ENCODE peak calls at places on chromosome 13, in ten cellular contexts. One of them, this sample, is unnamed.

GRCh38 chr13:46866150-46866549 is 30.7 kb downstream of the HTR2A start:
- DNase-seq in stimulated activated CD8-positive, alpha-beta memory T cell treated with anti-CD3 and anti-CD28 coated beads, Interleukin-15, amount 100 ng/mL, for 24 hours: no peak
- DNase-seq in neural progenitor cell: peak; percentile 4
- DNase-seq in RCC 7860: no peak
- DNase-seq in NCI-H446: no peak
- DNase-seq in nephron progenitor cell: peak; percentile 8
- DNase-seq in H54: no peak
- DNase-seq in AG09319: peak; percentile 27
- DNase-seq in coronary artery: no peak
- DNase-seq in activated gamma-delta T cell: no peak
- DNase-seq in this sample: peak; percentile 8

GRCh38 chr13:28229522-28229921 is 91.2 kb downstream of the PAN3 start:
- DNase-seq in H54: no peak
- DNase-seq in AG09319: no peak
- DNase-seq in coronary artery: no peak
- DNase-seq in RCC 7860: no peak
- DNase-seq in stimulated activated CD8-positive, alpha-beta memory T cell treated with anti-CD3 and anti-CD28 coated beads, Interleukin-15, amount 100 ng/mL, for 24 hours: no peak
- DNase-seq in activated gamma-delta T cell: no peak
- DNase-seq in NCI-H446: no peak
- DNase-seq in neural progenitor cell: no peak
- DNase-seq in nephron progenitor cell: no peak
- DNase-seq in this sample: no peak

GRCh38 chr13:113655358-113656014 is 2.5 kb downstream of the ATP4B start:
- DNase-seq in NCI-H446: no peak
- DNase-seq in nephron progenitor cell: no peak
- DNase-seq in neural progenitor cell: no peak
- DNase-seq in AG09319: no peak
- DNase-seq in H54: no peak
- DNase-seq in coronary artery: peak; percentile 61
- DNase-seq in RCC 7860: no peak
- DNase-seq in activated gamma-delta T cell: no peak
- DNase-seq in stimulated activated CD8-positive, alpha-beta memory T cell treated with anti-CD3 and anti-CD28 coated beads, Interleukin-15, amount 100 ng/mL, for 24 hours: no peak
- DNase-seq in this sample: no peak

GRCh38 chr13:74087304-74087703 is 46.9 kb downstream of the KLF12 start:
- DNase-seq in RCC 7860: no peak
- DNase-seq in H54: no peak
- DNase-seq in AG09319: no peak
- DNase-seq in neural progenitor cell: no peak
- DNase-seq in coronary artery: no peak
- DNase-seq in stimulated activated CD8-positive, alpha-beta memory T cell treated with anti-CD3 and anti-CD28 coated beads, Interleukin-15, amount 100 ng/mL, for 24 hours: no peak
- DNase-seq in activated gamma-delta T cell: no peak
- DNase-seq in NCI-H446: no peak
- DNase-seq in nephron progenitor cell: no peak
- DNase-seq in this sample: no peak

GRCh38 chr13:49140910-49141611 is 79.1 kb upstream of the MLNR start:
- DNase-seq in coronary artery: no peak
- DNase-seq in activated gamma-delta T cell: no peak
- DNase-seq in H54: no peak
- DNase-seq in AG09319: no peak
- DNase-seq in RCC 7860: no peak
- DNase-seq in stimulated activated CD8-positive, alpha-beta memory T cell treated with anti-CD3 and anti-CD28 coated beads, Interleukin-15, amount 100 ng/mL, for 24 hours: no peak
- DNase-seq in nephron progenitor cell: no peak
- DNase-seq in neural progenitor cell: no peak
- DNase-seq in NCI-H446: no peak
- DNase-seq in this sample: no peak

GRCh38 chr13:112657850-112658445 is 31.9 kb upstream of the ATP11A start:
- DNase-seq in stimulated activated CD8-positive, alpha-beta memory T cell treated with anti-CD3 and anti-CD28 coated beads, Interleukin-15, amount 100 ng/mL, for 24 hours: no peak
- DNase-seq in RCC 7860: peak; percentile 87
- DNase-seq in neural progenitor cell: no peak
- DNase-seq in AG09319: no peak
- DNase-seq in activated gamma-delta T cell: no peak
- DNase-seq in NCI-H446: no peak
- DNase-seq in nephron progenitor cell: no peak
- DNase-seq in H54: no peak
- DNase-seq in coronary artery: no peak
- DNase-seq in this sample: peak; percentile 67

GRCh38 chr13:25371608-25372274 is at the start of gene ATP8A2:
- DNase-seq in coronary artery: no peak
- DNase-seq in stimulated activated CD8-positive, alpha-beta memory T cell treated with anti-CD3 and anti-CD28 coated beads, Interleukin-15, amount 100 ng/mL, for 24 hours: no peak
- DNase-seq in nephron progenitor cell: no peak
- DNase-seq in neural progenitor cell: peak; percentile 78
- DNase-seq in NCI-H446: no peak
- DNase-seq in RCC 7860: no peak
- DNase-seq in H54: no peak
- DNase-seq in activated gamma-delta T cell: no peak
- DNase-seq in AG09319: no peak
- DNase-seq in this sample: no peak

GRCh38 chr13:62085337-62085736 is 669.7 kb upstream of the PCDH20 start:
- DNase-seq in AG09319: no peak
- DNase-seq in NCI-H446: no peak
- DNase-seq in coronary artery: no peak
- DNase-seq in activated gamma-delta T cell: no peak
- DNase-seq in nephron progenitor cell: no peak
- DNase-seq in H54: no peak
- DNase-seq in RCC 7860: no peak
- DNase-seq in stimulated activated CD8-positive, alpha-beta memory T cell treated with anti-CD3 and anti-CD28 coated beads, Interleukin-15, amount 100 ng/mL, for 24 hours: no peak
- DNase-seq in neural progenitor cell: no peak
- DNase-seq in this sample: no peak

GRCh38 chr13:30429721-30430694 is 7.7 kb downstream of the UBE2L5 start:
- DNase-seq in RCC 7860: peak; percentile 82
- DNase-seq in nephron progenitor cell: no peak
- DNase-seq in neural progenitor cell: no peak
- DNase-seq in NCI-H446: no peak
- DNase-seq in coronary artery: no peak
- DNase-seq in AG09319: no peak
- DNase-seq in activated gamma-delta T cell: no peak
- DNase-seq in H54: peak; percentile 41
- DNase-seq in stimulated activated CD8-positive, alpha-beta memory T cell treated with anti-CD3 and anti-CD28 coated beads, Interleukin-15, amount 100 ng/mL, for 24 hours: no peak
- DNase-seq in this sample: peak; percentile 94

GRCh38 chr13:110332750-110333149 is 25.7 kb downstream of the COL4A2 start:
- DNase-seq in neural progenitor cell: no peak
- DNase-seq in NCI-H446: no peak
- DNase-seq in coronary artery: no peak
- DNase-seq in stimulated activated CD8-positive, alpha-beta memory T cell treated with anti-CD3 and anti-CD28 coated beads, Interleukin-15, amount 100 ng/mL, for 24 hours: no peak
- DNase-seq in AG09319: no peak
- DNase-seq in nephron progenitor cell: no peak
- DNase-seq in activated gamma-delta T cell: no peak
- DNase-seq in RCC 7860: no peak
- DNase-seq in H54: no peak
- DNase-seq in this sample: peak; percentile 64

GRCh38 chr13:109156181-109156935 is 526.9 kb downstream of the MYO16 start:
- DNase-seq in stimulated activated CD8-positive, alpha-beta memory T cell treated with anti-CD3 and anti-CD28 coated beads, Interleukin-15, amount 100 ng/mL, for 24 hours: no peak
- DNase-seq in neural progenitor cell: no peak
- DNase-seq in H54: peak; percentile 62
- DNase-seq in coronary artery: no peak
- DNase-seq in RCC 7860: peak; percentile 80
- DNase-seq in NCI-H446: no peak
- DNase-seq in AG09319: peak; percentile 54
- DNase-seq in activated gamma-delta T cell: no peak
- DNase-seq in nephron progenitor cell: no peak
- DNase-seq in this sample: peak; percentile 92

GRCh38 chr13:32746474-32746873 is 160.2 kb downstream of the PDS5B start:
- DNase-seq in activated gamma-delta T cell: no peak
- DNase-seq in NCI-H446: no peak
- DNase-seq in H54: no peak
- DNase-seq in neural progenitor cell: no peak
- DNase-seq in nephron progenitor cell: no peak
- DNase-seq in stimulated activated CD8-positive, alpha-beta memory T cell treated with anti-CD3 and anti-CD28 coated beads, Interleukin-15, amount 100 ng/mL, for 24 hours: no peak
- DNase-seq in AG09319: no peak
- DNase-seq in RCC 7860: no peak
- DNase-seq in coronary artery: no peak
- DNase-seq in this sample: peak; percentile 81

GRCh38 chr13:99314640-99315176 is 7.5 kb upstream of the GPR183 start:
- DNase-seq in coronary artery: no peak
- DNase-seq in nephron progenitor cell: no peak
- DNase-seq in stimulated activated CD8-positive, alpha-beta memory T cell treated with anti-CD3 and anti-CD28 coated beads, Interleukin-15, amount 100 ng/mL, for 24 hours: no peak
- DNase-seq in AG09319: no peak
- DNase-seq in NCI-H446: no peak
- DNase-seq in RCC 7860: no peak
- DNase-seq in H54: no peak
- DNase-seq in neural progenitor cell: no peak
- DNase-seq in activated gamma-delta T cell: no peak
- DNase-seq in this sample: peak; percentile 75

This sample was measured in astrocyte.